ENCODE peak calls at places on chromosome 19, in seven cellular contexts. T is neuronal stem cell, L is neural progenitor cell, A is thoracic aorta, R is pancreas, Q is psoas muscle, X is MM.1S. H is an unnamed sample.
A peak's percentile ranks its signal among the peaks of the same experiment; 100 is the strongest.

GRCh38 chr19:41910992-41911888 is 17.0 kb downstream of the ERFL start:
- DNase-seq in T (no peak), L (no peak), A (no peak), R (peak; percentile 45), Q (no peak), X (no peak), H (peak; percentile 41)

GRCh38 chr19:7636691-7637373 is at the start of gene STXBP2:
- DNase-seq in T (peak; percentile 46), L (peak; percentile 89), A (no peak), R (peak; percentile 97), Q (peak; percentile 55), X (peak; percentile 90), H (peak; percentile 95)

GRCh38 chr19:3544742-3545668 is 6.0 kb downstream of the TEKTIP1 start:
- DNase-seq in T (peak; percentile 55), L (peak; percentile 60), A (no peak), R (peak; percentile 89), Q (peak; percentile 80), X (peak; percentile 58), H (peak; percentile 75)

GRCh38 chr19:41570639-41571112 is 5.3 kb upstream of the CEACAM21 start:
- DNase-seq in T (peak; percentile 85), L (peak; percentile 88), A (no peak), R (peak; percentile 92), Q (peak; percentile 77), X (peak; percentile 77), H (peak; percentile 81)

GRCh38 chr19:5035817-5036732 is 67.2 kb downstream of the KDM4B start:
- DNase-seq in T (no peak), L (no peak), A (no peak), R (peak; percentile 74), Q (no peak), X (no peak), H (no peak)

GRCh38 chr19:607301-608154 is 17.8 kb downstream of the HCN2 start:
- DNase-seq in T (no peak), L (no peak), A (no peak), R (no peak), Q (no peak), X (no peak), H (no peak)

GRCh38 chr19:39539165-39539518 is 819 bp downstream of the EID2 start:
- DNase-seq in T (no peak), L (peak; percentile 49), A (no peak), R (no peak), Q (no peak), X (no peak), H (no peak)

GRCh38 chr19:35181387-35181786 is 26.9 kb downstream of the FXYD5 start:
- DNase-seq in T (no peak), L (no peak), A (no peak), R (no peak), Q (no peak), X (no peak), H (no peak)

GRCh38 chr19:41540041-41540695 is 35.8 kb upstream of the CEACAM21 start:
- DNase-seq in T (no peak), L (no peak), A (no peak), R (no peak), Q (no peak), X (peak; percentile 74), H (no peak)

GRCh38 chr19:19619849-19620210 is 1.3 kb upstream of the PBX4 start:
- DNase-seq in T (no peak), L (no peak), A (no peak), R (peak; percentile 26), Q (no peak), X (no peak), H (no peak)

GRCh38 chr19:19623383-19623782 is 4.6 kb downstream of the LPAR2 start:
- DNase-seq in T (no peak), L (no peak), A (no peak), R (no peak), Q (no peak), X (no peak), H (no peak)

GRCh38 chr19:19618384-19619051 is at the start of gene PBX4:
- DNase-seq in T (peak; percentile 93), L (peak; percentile 99), A (peak; percentile 56), R (peak; percentile 95), Q (peak; percentile 87), X (peak; percentile 66), H (peak; percentile 98)

GRCh38 chr19:19615086-19615485 is 3.4 kb downstream of the PBX4 start:
- DNase-seq in T (no peak), L (no peak), A (no peak), R (no peak), Q (no peak), X (no peak), H (no peak)

GRCh38 chr19:19619121-19619848 is 798 bp upstream of the PBX4 start:
- DNase-seq in T (no peak), L (no peak), A (no peak), R (peak; percentile 35), Q (no peak), X (no peak), H (peak; percentile 57)
- H3K4me3 ChIP-seq in T (no peak overlapping the region), L (peak overlapping the region; percentile 35), A (peak overlapping the region; percentile 67), R (no peak overlapping the region), Q (peak overlapping the region; percentile 44), X (no peak overlapping the region), H (no peak overlapping the region)

GRCh38 chr19:12991296-12991695 is 4.0 kb upstream of the NFIX start:
- DNase-seq in T (no peak), L (no peak), A (no peak), R (no peak), Q (no peak), X (no peak), H (no peak)

GRCh38 chr19:12987781-12988180 is 7.5 kb upstream of the NFIX start:
- DNase-seq in T (no peak), L (no peak), A (no peak), R (no peak), Q (no peak), X (peak; percentile 75), H (no peak)

GRCh38 chr19:12992729-12993128 is 2.5 kb upstream of the NFIX start:
- DNase-seq in T (no peak), L (no peak), A (no peak), R (no peak), Q (no peak), X (no peak), H (no peak)

GRCh38 chr19:12990853-12991252 is 4.4 kb upstream of the NFIX start:
- DNase-seq in T (no peak), L (no peak), A (no peak), R (no peak), Q (no peak), X (no peak), H (no peak)

GRCh38 chr19:12990447-12990846 is 4.8 kb upstream of the NFIX start:
- DNase-seq in T (no peak), L (no peak), A (no peak), R (no peak), Q (no peak), X (no peak), H (peak; percentile 31)
- H3K4me1 ChIP-seq in T (peaks cover 4% of the 10 kb centered on the region), L (no peaks in the 10 kb centered on the region), A (no peaks in the 10 kb centered on the region), R (no peaks in the 10 kb centered on the region), Q (peaks cover 6% of the 10 kb centered on the region), X (peaks cover 18% of the 10 kb centered on the region), H (peaks cover 8% of the 10 kb centered on the region)

DNA sequence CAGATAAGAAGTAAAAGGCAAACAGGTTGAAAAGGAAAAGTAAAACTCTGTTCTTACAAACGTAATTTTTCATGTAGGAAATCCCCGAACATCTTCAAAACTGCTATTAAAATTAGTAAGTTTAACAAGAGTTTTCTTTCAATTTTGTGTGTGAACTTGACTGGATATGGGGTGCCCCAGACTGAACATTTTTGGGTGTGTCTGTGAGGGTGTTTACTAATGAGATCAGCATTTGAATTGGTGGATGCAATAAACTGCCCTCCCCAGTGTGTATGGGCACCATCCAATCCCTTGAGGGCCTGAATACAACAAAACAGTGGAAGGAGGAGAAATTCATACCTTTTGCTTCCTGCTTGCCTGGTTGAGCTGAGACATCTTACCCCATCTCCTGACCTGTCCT is 11.8 kb downstream of the HAUS8 start:
- DNase-seq in T (no peak), L (no peak), A (no peak), R (no peak), Q (no peak), X (no peak), H (no peak)
- H3K36me3 ChIP-seq in T (peaks cover 47% of the 10 kb centered on the region), L (peaks cover 11% of the 10 kb centered on the region), A (peaks cover 4% of the 10 kb centered on the region), R (no peaks in the 10 kb centered on the region), Q (no peaks in the 10 kb centered on the region), X (no peaks in the 10 kb centered on the region), H (no peaks in the 10 kb centered on the region)

DNA sequence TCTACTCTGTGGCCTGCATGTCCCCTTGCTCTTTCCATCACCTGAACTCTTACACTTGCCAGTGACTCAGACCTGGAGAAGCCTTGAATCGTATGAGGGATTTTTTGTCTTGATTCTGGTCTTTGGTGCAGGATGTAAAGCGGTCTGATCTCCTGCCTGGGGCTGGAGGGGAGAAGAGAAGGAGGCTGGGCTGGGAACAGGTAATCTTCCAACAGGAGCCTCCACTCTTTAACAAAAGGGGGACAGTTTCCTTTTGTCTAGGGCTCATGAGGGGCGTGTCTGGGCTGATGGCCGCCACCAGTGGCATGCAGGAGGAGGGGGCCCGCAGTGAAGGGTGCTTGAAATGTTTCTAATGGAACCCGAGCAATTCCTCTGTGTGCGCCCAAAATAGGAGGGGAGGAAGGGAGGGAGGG is 24.7 kb downstream of the NFIX start:
- DNase-seq in T (no peak), L (peak; percentile 80), A (no peak), R (no peak), Q (no peak), X (no peak), H (no peak)
- H3K4me3 ChIP-seq in T (no peak overlapping the region), L (no peak overlapping the region), A (peak overlapping the region; percentile 69), R (no peak overlapping the region), Q (peak overlapping the region; percentile 57), X (no peak overlapping the region), H (no peak overlapping the region)

GRCh38 chr19:10892256-10892655 is 20.9 kb downstream of the CARM1 start:
- DNase-seq in T (no peak), L (no peak), A (no peak), R (no peak), Q (peak; percentile 76), X (no peak), H (no peak)
- H3K4me1 ChIP-seq in T (peaks cover 42% of the 10 kb centered on the region), L (peaks cover 32% of the 10 kb centered on the region), A (no peaks in the 10 kb centered on the region), R (peaks cover 15% of the 10 kb centered on the region), Q (peaks cover 84% of the 10 kb centered on the region), X (no peaks in the 10 kb centered on the region), H (peaks cover 35% of the 10 kb centered on the region)

DNA sequence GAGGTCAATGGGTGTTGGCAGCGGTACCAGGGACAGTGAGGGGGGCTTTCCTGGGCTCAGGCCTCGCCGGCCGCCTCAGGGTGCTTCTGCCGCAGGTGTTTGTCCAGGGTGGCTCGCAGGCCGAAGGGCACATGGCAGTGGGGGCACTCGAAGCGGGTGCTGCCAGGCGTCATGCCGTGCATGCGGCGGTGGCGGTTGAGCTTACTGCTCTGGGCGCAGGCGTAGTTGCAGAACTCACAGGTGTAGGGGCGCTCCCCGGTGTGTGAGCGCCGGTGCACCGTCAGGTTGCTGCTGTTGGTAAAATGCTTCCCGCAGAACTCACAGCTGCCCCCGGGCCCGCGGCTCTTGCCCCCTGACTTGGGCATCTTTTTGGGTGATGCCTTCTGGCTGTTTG is 4.7 kb downstream of the ZNF296 start:
- DNase-seq in T (no peak), L (no peak), A (no peak), R (no peak), Q (no peak), X (no peak), H (no peak)
- H3K36me3 ChIP-seq in T (peaks cover 27% of the 10 kb centered on the region), L (no peaks in the 10 kb centered on the region), A (peaks cover 31% of the 10 kb centered on the region), R (no peaks in the 10 kb centered on the region), Q (no peaks in the 10 kb centered on the region), X (peaks cover 10% of the 10 kb centered on the region), H (peaks cover 11% of the 10 kb centered on the region)